ENCODE peak calls at places on chromosomes 13 and 19, in nine cellular contexts. V, L, U, G, D, I, Z, K and F are unnamed samples.

GRCh38 chr13:33556828-33557227 is 261.1 kb upstream of the RFC3 start:
- DNase-seq in V (no peak), L (no peak), U (no peak), G (no peak), D (no peak), I (peak), Z (no peak), K (peak), F (no peak)

GRCh38 chr13:24724714-24725113 is 39.3 kb upstream of the RNF17 start:
- DNase-seq in V (no peak), L (no peak), U (no peak), G (no peak), D (no peak), I (no peak), Z (no peak), K (no peak), F (no peak)

GRCh38 chr13:43057653-43058317 is 34.4 kb downstream of the DNAJC15 start:
- DNase-seq in V (peak), L (peak), U (no peak), G (peak), D (no peak), I (no peak), Z (peak), K (no peak), F (no peak)

GRCh38 chr13:27288397-27288796 is 17.8 kb downstream of the RASL11A start:
- DNase-seq in V (no peak), L (no peak), U (no peak), G (no peak), D (no peak), I (no peak), Z (no peak), K (no peak), F (no peak)

GRCh38 chr13:24910502-24911134 is 146.6 kb downstream of the RNF17 start:
- DNase-seq in V (no peak), L (no peak), U (no peak), G (no peak), D (no peak), I (no peak), Z (no peak), K (no peak), F (peak)

GRCh38 chr13:82176761-82177160 is 1705.5 kb downstream of the SLITRK1 start:
- DNase-seq in V (no peak), L (no peak), U (no peak), G (no peak), D (no peak), I (no peak), Z (no peak), K (no peak), F (no peak)

GRCh38 chr13:23618341-23618740 is 48.1 kb downstream of the TNFRSF19 start:
- DNase-seq in V (no peak), L (peak), U (no peak), G (no peak), D (peak), I (peak), Z (peak), K (peak), F (no peak)

GRCh38 chr13:65966991-65967451 is 1263.1 kb downstream of the PCDH9 start:
- DNase-seq in V (peak), L (peak), U (no peak), G (peak), D (peak), I (peak), Z (peak), K (peak), F (no peak)

GRCh38 chr13:75685239-75685697 is 49.1 kb downstream of the LMO7 start:
- DNase-seq in V (peak), L (peak), U (no peak), G (no peak), D (peak), I (peak), Z (peak), K (peak), F (peak)

GRCh38 chr19:37127999-37128820 is 44.3 kb downstream of the ZNF585A start:
- DNase-seq in V (no peak), L (no peak), U (no peak), G (no peak), D (no peak), I (no peak), Z (peak), K (no peak), F (no peak)

GRCh38 chr13:25844559-25845434 is 207.0 kb downstream of the SHISA2 start:
- DNase-seq in V (no peak), L (peak), U (no peak), G (no peak), D (no peak), I (no peak), Z (no peak), K (no peak), F (no peak)

GRCh38 chr13:24033527-24034302 is 126.8 kb upstream of the SPATA13 start:
- DNase-seq in V (no peak), L (peak), U (no peak), G (no peak), D (peak), I (no peak), Z (no peak), K (no peak), F (no peak)

GRCh38 chr13:29935309-29935981 is 85.0 kb upstream of the UBL3 start:
- DNase-seq in V (no peak), L (no peak), U (no peak), G (no peak), D (no peak), I (no peak), Z (no peak), K (no peak), F (no peak)

GRCh38 chr19:7515091-7515470 is 822 bp upstream of the ZNF358 start:
- DNase-seq in V (no peak), L (no peak), U (no peak), G (no peak), D (no peak), I (no peak), Z (no peak), K (no peak), F (no peak)

GRCh38 chr13:27565818-27566217 is 54.5 kb downstream of the LNX2 start:
- DNase-seq in V (no peak), L (no peak), U (no peak), G (no peak), D (no peak), I (no peak), Z (no peak), K (no peak), F (no peak)

GRCh38 chr13:49272296-49272695 is 24.6 kb downstream of the CDADC1 start:
- DNase-seq in V (no peak), L (no peak), U (no peak), G (no peak), D (no peak), I (no peak), Z (no peak), K (no peak), F (no peak)

GRCh38 chr13:49265822-49266221 is 18.1 kb downstream of the CDADC1 start:
- DNase-seq in V (no peak), L (peak), U (no peak), G (no peak), D (peak), I (no peak), Z (no peak), K (no peak), F (no peak)

DNA sequence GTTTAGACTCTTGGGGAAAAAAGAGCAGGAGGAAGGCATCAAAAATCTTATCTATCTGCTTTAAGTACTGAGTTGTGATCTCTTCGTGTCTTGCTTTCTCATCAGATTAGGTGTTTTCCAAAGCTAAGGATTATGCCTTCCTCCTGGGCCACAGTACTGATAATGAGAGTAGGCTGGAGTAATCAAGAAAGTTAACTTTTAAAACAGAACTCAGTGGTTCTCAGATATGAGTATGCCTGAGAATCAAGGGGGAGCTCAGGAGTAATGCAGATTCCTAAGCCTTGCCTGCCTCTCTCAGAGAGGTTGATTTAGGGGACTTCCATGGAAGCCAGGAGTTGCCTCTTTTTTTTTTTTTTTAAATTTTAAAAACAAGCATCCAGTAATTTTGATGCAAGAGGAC is 23.5 kb downstream of the CDADC1 start:
- DNase-seq in V (no peak), L (no peak), U (no peak), G (no peak), D (no peak), I (no peak), Z (no peak), K (no peak), F (no peak)
- H2AFZ ChIP-seq in V (no peak), L (no peak), U (no peak), G (no peak), D (no peak), I (no peak), Z (no peak), K (no peak), F (no peak)

DNA sequence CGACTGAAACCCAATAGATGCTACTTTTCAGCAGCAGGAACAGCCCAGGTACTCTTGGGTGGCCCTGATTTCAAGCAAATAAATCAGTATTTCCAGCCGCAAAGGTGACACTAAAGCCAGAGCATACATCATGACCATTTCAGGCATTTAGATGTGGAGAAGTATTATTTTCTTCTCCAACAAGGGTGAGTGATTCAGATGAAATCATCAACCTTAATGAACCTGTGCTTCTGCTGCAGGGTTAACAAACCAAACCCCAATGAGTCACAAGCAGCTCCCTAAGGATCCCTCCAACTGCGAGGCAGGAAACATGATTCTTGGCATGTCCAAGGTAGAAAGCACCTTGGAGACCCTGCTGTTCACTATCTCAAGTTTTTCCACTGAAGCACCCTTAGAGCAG is 32.7 kb downstream of the MBNL2 start:
- DNase-seq in V (no peak), L (peak), U (no peak), G (peak), D (peak), I (peak), Z (no peak), K (peak), F (peak)
- TF ChIP-seq EZH2 in V (no peak), L (no peak), U (no peak), G (no peak), D (no peak), I (no peak), Z (no peak), K (no peak), F (no peak)

DNA sequence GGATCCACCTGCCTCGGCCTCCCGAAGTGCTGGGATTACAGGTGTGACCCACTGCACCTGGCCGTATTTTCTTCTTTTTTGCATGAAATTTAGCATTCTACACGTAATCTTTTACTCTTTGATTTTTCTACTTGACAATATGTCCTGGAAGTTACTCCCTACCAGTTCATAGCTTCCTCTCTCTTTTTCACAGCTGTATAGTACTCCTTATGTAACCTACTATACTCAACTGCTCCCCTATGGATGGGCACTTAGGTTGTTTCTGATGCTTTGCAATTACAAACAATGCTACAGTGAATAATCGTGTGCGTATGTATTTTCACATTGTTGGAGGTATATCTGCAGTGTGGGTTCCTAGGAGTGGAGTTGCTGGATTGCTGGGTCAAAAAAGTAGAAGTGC is 90.5 kb upstream of the FARP1 start:
- DNase-seq in V (no peak), L (no peak), U (no peak), G (no peak), D (no peak), I (no peak), Z (no peak), K (no peak), F (no peak)
- H2AFZ ChIP-seq in V (no peak), L (no peak), U (no peak), G (no peak), D (no peak), I (no peak), Z (no peak), K (no peak), F (no peak)

GRCh38 chr19:17952041-17952976 is 14.6 kb upstream of the KCNN1 start:
- DNase-seq in V (peak), L (no peak), U (no peak), G (no peak), D (no peak), I (no peak), Z (peak), K (no peak), F (no peak)
- TF ChIP-seq EZH2 in V (peak), L (peak), U (no peak), G (no peak), D (no peak), I (peak), Z (no peak), K (peak), F (peak)